ENCODE peak calls at places on chromosomes 16 and 17, in eight cellular contexts. V, J, Z, X, O, P, B and R are unnamed samples.

GRCh38 chr17:9999948-10000695 is 95.1 kb upstream of the RCVRN start:
- DNase-seq in V (no peak), X (no peak), J (no peak), B (no peak), Z (no peak), P (no peak), O (no peak), R (no peak)

GRCh38 chr17:13044713-13045112 is 26.9 kb upstream of the ELAC2 start:
- DNase-seq in P (no peak), V (no peak), X (no peak), Z (peak), J (no peak), O (no peak), B (no peak), R (no peak)

GRCh38 chr16:66524601-66525164 is 25.2 kb downstream of the TK2 start:
- DNase-seq in P (no peak), V (no peak), X (no peak), J (no peak), Z (no peak), O (no peak), B (no peak), R (no peak)

GRCh38 chr17:65799869-65800268 is 238.4 kb upstream of the AXIN2 start:
- DNase-seq in X (no peak), J (no peak), Z (no peak), B (no peak), O (no peak), P (no peak), V (no peak), R (no peak)

GRCh38 chr17:42520540-42520951 is 15.5 kb upstream of the NAGLU start:
- DNase-seq in O (no peak), Z (no peak), X (no peak), B (peak), V (peak), J (no peak), P (no peak), R (no peak)

GRCh38 chr17:71900830-71901229 is 220.0 kb upstream of the SOX9 start:
- DNase-seq in Z (no peak), B (no peak), O (no peak), J (no peak), X (no peak), V (no peak), P (peak), R (peak)

GRCh38 chr16:10970065-10970464 is 25.7 kb downstream of the CLEC16A start:
- DNase-seq in O (no peak), J (no peak), X (no peak), P (no peak), B (no peak), V (no peak), Z (no peak), R (no peak)

GRCh38 chr16:3876160-3876559 is 4.4 kb downstream of the CREBBP start:
- DNase-seq in X (no peak), Z (no peak), J (no peak), P (no peak), V (no peak), B (no peak), O (no peak), R (no peak)

GRCh38 chr16:74867281-74867849 is 92.7 kb upstream of the FA2H start:
- DNase-seq in O (no peak), J (no peak), P (no peak), X (no peak), V (no peak), B (no peak), Z (no peak), R (no peak)

GRCh38 chr16:14473488-14473887 is 156.6 kb downstream of the PARN start:
- DNase-seq in B (no peak), P (no peak), O (no peak), X (no peak), V (no peak), Z (no peak), J (no peak), R (no peak)

GRCh38 chr16:86443508-86444130 is 66.7 kb upstream of the FOXF1 start:
- DNase-seq in X (no peak), B (no peak), P (no peak), O (no peak), V (no peak), J (no peak), Z (no peak), R (no peak)

GRCh38 chr17:61422116-61422799 is 22.6 kb downstream of the TBX2 start:
- DNase-seq in Z (no peak), J (no peak), X (no peak), O (no peak), B (no peak), V (no peak), P (peak), R (no peak)

GRCh38 chr16:6836771-6837170 is 495.9 kb upstream of the RBFOX1 start:
- DNase-seq in J (no peak), V (no peak), P (no peak), O (no peak), Z (no peak), X (no peak), B (no peak), R (no peak)

GRCh38 chr16:9123401-9123800 is 32.0 kb downstream of the HAPSTR1 start:
- DNase-seq in V (no peak), J (no peak), Z (no peak), O (no peak), B (no peak), X (no peak), P (no peak), R (no peak)

GRCh38 chr16:9116141-9116540 is 24.7 kb downstream of the HAPSTR1 start:
- DNase-seq in Z (no peak), B (no peak), P (no peak), O (no peak), J (no peak), V (no peak), X (no peak), R (no peak)

GRCh38 chr16:9122342-9122741 is 30.9 kb downstream of the HAPSTR1 start:
- DNase-seq in B (no peak), Z (no peak), J (no peak), V (no peak), P (no peak), O (no peak), X (no peak), R (no peak)

GRCh38 chr16:9122969-9123368 is 31.5 kb downstream of the HAPSTR1 start:
- DNase-seq in J (no peak), B (no peak), Z (no peak), V (no peak), P (no peak), O (no peak), X (no peak), R (no peak)

DNA sequence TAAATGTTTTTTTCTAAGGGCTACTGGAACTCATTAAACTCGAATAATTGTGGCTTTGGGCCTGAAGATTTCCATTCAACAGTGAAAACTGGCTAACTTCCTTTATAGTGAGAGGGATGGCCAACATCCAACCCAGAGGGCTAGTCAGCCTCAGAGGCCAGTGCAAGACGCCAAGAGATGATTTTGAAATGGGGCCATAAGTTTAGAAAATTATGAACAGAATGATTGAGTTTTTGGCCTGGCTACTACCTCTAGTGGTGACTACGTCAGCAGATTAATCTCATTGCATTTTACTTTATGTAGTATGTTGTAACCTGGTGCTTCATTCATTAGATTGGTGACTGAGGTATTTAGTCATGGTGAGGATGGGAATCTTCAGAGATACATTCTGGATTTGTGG is 28.4 kb downstream of the HAPSTR1 start:
- DNase-seq in V (no peak), J (peak), P (no peak), X (no peak), O (no peak), B (no peak), Z (no peak), R (peak)
- TF ChIP-seq CTCF in V (no peak), J (peak), P (no peak), X (no peak), O (no peak), B (no peak), Z (no peak), R (peak)

DNA sequence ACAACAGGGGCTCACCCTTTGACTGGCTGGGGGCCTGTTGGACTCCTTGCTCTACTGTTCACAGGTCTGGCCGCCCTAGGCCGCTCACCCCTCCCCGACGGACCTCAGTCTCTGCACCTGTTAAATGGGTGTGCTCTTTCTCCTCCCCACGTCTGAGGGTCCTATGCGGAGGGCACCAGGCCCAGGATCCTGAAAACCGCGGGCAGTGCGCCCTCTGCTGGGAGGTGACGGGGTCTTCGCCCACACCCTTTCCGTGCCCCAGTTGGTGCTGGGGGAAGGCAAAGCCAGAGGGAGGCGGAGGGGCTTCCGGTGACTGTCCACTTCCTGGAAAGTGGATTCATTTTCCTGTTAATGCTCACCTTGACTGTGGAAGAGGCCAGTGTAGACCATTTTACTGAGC is 1010.9 kb downstream of the KCNJ18 start:
- DNase-seq in J (no peak), V (no peak), P (no peak), Z (no peak), X (no peak), O (no peak), B (no peak), R (no peak)
- TF ChIP-seq CTCF in J (no peak), V (peak), P (no peak), Z (peak), X (no peak), O (no peak), B (peak), R (no peak)

DNA sequence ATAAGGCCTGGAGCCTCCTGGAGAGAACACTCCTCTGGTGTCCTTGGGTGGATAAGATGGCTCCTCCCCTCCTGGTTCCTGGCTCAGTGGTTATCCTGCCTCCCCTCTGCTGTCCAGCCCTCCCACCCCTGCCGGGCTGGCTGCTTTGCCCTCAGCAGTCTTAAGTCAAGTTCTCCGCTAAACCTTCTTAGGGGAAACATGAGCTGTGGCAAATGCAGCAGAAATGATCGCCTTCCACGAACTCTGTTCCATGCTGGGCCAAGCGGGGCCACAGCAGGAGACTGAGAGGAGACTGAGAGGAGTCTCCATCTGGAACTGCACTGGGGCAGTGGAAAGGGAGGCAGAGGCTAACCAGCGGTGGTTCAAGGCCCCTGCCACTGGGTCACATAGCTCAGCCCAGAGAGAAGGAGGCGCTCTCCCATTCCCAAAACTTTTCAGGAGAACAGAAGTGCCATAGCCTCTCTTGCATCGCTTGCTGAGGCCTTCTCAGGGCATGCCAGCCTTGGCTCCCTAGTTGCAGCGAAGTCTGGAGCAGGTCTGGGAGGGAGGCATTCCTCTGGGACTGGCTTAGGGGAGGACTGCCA is 26.9 kb downstream of the TNS4 start:
- DNase-seq in X (no peak), O (no peak), Z (no peak), V (no peak), B (no peak), J (no peak), P (peak), R (peak)
- TF ChIP-seq CTCF in X (no peak), O (no peak), Z (no peak), V (no peak), B (no peak), J (no peak), P (no peak), R (no peak)

DNA sequence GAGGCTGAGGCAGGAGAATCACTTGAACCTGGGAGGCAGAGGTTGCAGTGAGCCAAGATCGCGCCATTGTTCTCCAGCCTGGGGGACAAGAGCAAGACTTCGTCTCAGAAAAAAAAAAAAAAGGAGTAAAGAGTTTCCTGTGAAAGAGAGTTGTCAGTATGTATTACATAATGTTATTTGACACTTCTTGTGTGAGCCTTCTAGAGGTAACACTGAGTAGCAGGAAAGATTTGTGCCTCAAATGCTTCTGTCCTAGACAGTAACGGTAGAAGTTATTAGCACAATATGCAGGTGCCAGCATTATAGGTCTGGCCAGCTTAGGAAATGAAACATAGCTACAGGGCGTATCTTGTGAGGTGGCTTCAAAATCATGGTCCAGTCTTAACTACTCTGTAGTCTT is 6.2 kb downstream of the RPS6KB1 start:
- DNase-seq in O (no peak), Z (no peak), B (no peak), X (no peak), V (no peak), P (peak), J (no peak), R (peak)
- TF ChIP-seq CTCF in O (no peak), Z (no peak), B (no peak), X (no peak), V (no peak), P (peak), J (peak), R (peak)

GRCh38 chr17:3732171-3732570 is 8.5 kb downstream of the HASPIN start:
- DNase-seq in P (no peak), J (no peak), Z (no peak), X (no peak), O (no peak), V (no peak), B (no peak), R (peak)
- TF ChIP-seq CTCF in P (no peak), J (no peak), Z (no peak), X (no peak), O (no peak), V (no peak), B (no peak), R (no peak)

GRCh38 chr16:77782694-77783093 is 5.7 kb upstream of the VAT1L start:
- DNase-seq in Z (no peak), X (no peak), O (no peak), J (no peak), V (no peak), P (no peak), B (peak), R (peak)
- TF ChIP-seq CTCF in Z (peak), X (no peak), O (no peak), J (peak), V (peak), P (peak), B (peak), R (peak)